ENCODE peak calls at places on chromosomes 7 and 10, in eight cellular contexts. Z is endothelial cell of umbilical vein, I is sigmoid colon, Q is lower lobe of right lung, U is body of pancreas, R is gastrocnemius medialis, O is H9, V is K562. K is an unnamed sample. For H3K9me3 and H3K4me1, the result is how much of the 10 kb centered on the place peaks cover.

GRCh38 chr7:55030314-55030713 is 11.5 kb downstream of the EGFR start:
- DNase-seq in I (no peak), R (no peak), U (no peak), Z (no peak), Q (no peak), V (no peak), O (no peak), K (no peak)

GRCh38 chr10:85147346-85148250 is 819.2 kb downstream of the CCSER2 start:
- DNase-seq in Z (no peak), O (no peak), U (no peak), I (no peak), Q (no peak), R (no peak), V (no peak), K (no peak)

GRCh38 chr10:35803046-35803445 is 160.9 kb upstream of the FZD8 start:
- DNase-seq in Q (no peak), I (no peak), O (no peak), V (no peak), U (no peak), R (no peak), Z (no peak), K (no peak)

GRCh38 chr10:19290770-19291169 is 242.2 kb downstream of the MALRD1 start:
- DNase-seq in R (no peak), Z (no peak), Q (no peak), U (no peak), I (no peak), O (no peak), V (no peak), K (no peak)

GRCh38 chr10:127991543-127992255 is 84.8 kb downstream of the PTPRE start:
- DNase-seq in Z (no peak), Q (no peak), I (peak), R (no peak), V (no peak), U (no peak), O (no peak), K (no peak)

GRCh38 chr10:106958591-106959328 is 205.7 kb downstream of the SORCS1 start:
- DNase-seq in Z (no peak), Q (no peak), V (no peak), R (no peak), I (no peak), U (no peak), O (no peak), K (no peak)

GRCh38 chr7:123604739-123605138 is 3.1 kb downstream of the ASB15 start:
- DNase-seq in R (no peak), Q (no peak), U (no peak), Z (no peak), O (no peak), I (no peak), V (no peak), K (no peak)

GRCh38 chr7:22833113-22833512 is 10.5 kb upstream of the TOMM7 start:
- DNase-seq in O (no peak), U (no peak), I (no peak), V (no peak), Q (no peak), R (no peak), Z (no peak), K (no peak)

GRCh38 chr7:117090820-117091219 is 137.5 kb downstream of the ST7 start:
- DNase-seq in U (peak), Q (no peak), I (no peak), V (no peak), O (no peak), Z (no peak), R (no peak), K (no peak)

GRCh38 chr7:118478236-118478635 is 253.7 kb downstream of the ANKRD7 start:
- DNase-seq in O (no peak), Q (no peak), U (no peak), Z (no peak), I (no peak), V (no peak), R (no peak), K (no peak)

GRCh38 chr7:157676001-157676400 is 339.2 kb downstream of the DNAJB6 start:
- DNase-seq in U (no peak), I (peak), Z (no peak), Q (no peak), V (no peak), O (peak), R (no peak), K (no peak)

GRCh38 chr10:127756264-127756663 is 19.3 kb downstream of the FOXI2 start:
- DNase-seq in U (no peak), I (no peak), O (no peak), R (no peak), V (no peak), Q (no peak), Z (no peak), K (no peak)

GRCh38 chr7:985915-986741 is 3.1 kb downstream of the CYP2W1 start:
- DNase-seq in U (peak), Z (peak), I (no peak), O (no peak), V (peak), Q (no peak), R (no peak), K (no peak)

GRCh38 chr7:30032310-30033125 is 4.3 kb downstream of the PLEKHA8 start:
- DNase-seq in V (no peak), R (no peak), O (no peak), I (no peak), U (no peak), Q (no peak), Z (peak), K (no peak)

GRCh38 chr7:78635394-78635793 is 818.1 kb downstream of the MAGI2 start:
- DNase-seq in I (no peak), V (no peak), O (no peak), Z (no peak), U (no peak), Q (no peak), R (no peak), K (no peak)

GRCh38 chr7:132666076-132666775 is 90.0 kb upstream of the PLXNA4 start:
- DNase-seq in Q (no peak), V (no peak), U (no peak), O (no peak), R (no peak), I (no peak), Z (no peak), K (no peak)

GRCh38 chr7:30706316-30706715 is 24.1 kb upstream of the CRHR2 start:
- DNase-seq in V (no peak), I (no peak), Z (no peak), U (no peak), O (no peak), R (no peak), Q (no peak), K (no peak)

GRCh38 chr7:43653466-43653865 is 70.6 kb downstream of the STK17A start:
- DNase-seq in R (no peak), O (no peak), Z (no peak), U (no peak), V (no peak), I (no peak), Q (no peak), K (no peak)

GRCh38 chr7:33845991-33846509 is 59.3 kb upstream of the BMPER start:
- DNase-seq in V (no peak), Z (no peak), I (no peak), U (peak), O (no peak), R (peak), Q (no peak), K (no peak)

GRCh38 chr7:50534690-50535290 is 30.4 kb downstream of the DDC start:
- DNase-seq in Z (peak), V (peak), I (no peak), Q (no peak), U (no peak), O (peak), R (peak), K (peak)

GRCh38 chr7:96499532-96499931 is 177.6 kb upstream of the SLC25A13 start:
- DNase-seq in V (no peak), O (no peak), R (no peak), I (no peak), U (no peak), Q (no peak), Z (no peak), K (no peak)

GRCh38 chr7:55374213-55374612 is 9.1 kb downstream of the LANCL2 start:
- DNase-seq in R (no peak), Q (no peak), Z (no peak), U (no peak), O (no peak), V (no peak), I (no peak), K (no peak)

GRCh38 chr7:38245409-38245982 is 27.9 kb downstream of the TARP start:
- DNase-seq in R (no peak), U (no peak), O (no peak), V (no peak), I (no peak), Q (no peak), Z (no peak), K (no peak)

GRCh38 chr7:47516386-47516785 is 65.5 kb downstream of the TNS3 start:
- DNase-seq in Q (no peak), V (no peak), I (no peak), O (no peak), Z (no peak), U (no peak), R (no peak), K (no peak)

GRCh38 chr10:10786334-10787090 is 231.2 kb upstream of the CELF2 start:
- DNase-seq in I (no peak), V (no peak), U (no peak), Q (no peak), Z (peak), R (no peak), O (no peak), K (no peak)

GRCh38 chr10:108970016-108970415 is 953.3 kb downstream of the XPNPEP1 start:
- DNase-seq in Q (no peak), O (peak), Z (no peak), R (no peak), V (no peak), U (no peak), I (no peak), K (peak)

GRCh38 chr7:7567898-7568531 is 1.3 kb downstream of the MIOS start:
- DNase-seq in V (no peak), U (no peak), Z (no peak), Q (no peak), I (no peak), R (no peak), O (no peak), K (no peak)

GRCh38 chr10:132654121-132654571 is 116.6 kb downstream of the INPP5A start:
- DNase-seq in Q (peak), O (no peak), U (peak), V (no peak), I (no peak), R (no peak), Z (no peak), K (no peak)

GRCh38 chr7:112069879-112070321 is 136.3 kb downstream of the DOCK4 start:
- DNase-seq in Z (peak), U (no peak), I (no peak), R (no peak), Q (no peak), O (no peak), V (no peak), K (no peak)

GRCh38 chr7:131015131-131015954 is 281.3 kb upstream of the KLF14 start:
- DNase-seq in I (no peak), O (no peak), U (no peak), R (no peak), Q (no peak), V (no peak), Z (peak), K (no peak)

GRCh38 chr7:17939111-17939669 is 1.1 kb downstream of the SNX13 start:
- DNase-seq in Z (peak), Q (no peak), U (no peak), V (no peak), O (no peak), R (no peak), I (no peak), K (no peak)

GRCh38 chr10:33265621-33266020 is 68.8 kb downstream of the NRP1 start:
- DNase-seq in U (peak), O (no peak), I (no peak), Q (no peak), R (no peak), V (no peak), Z (no peak), K (no peak)

GRCh38 chr10:23980054-23980453 is 228.9 kb upstream of the KIAA1217 start:
- DNase-seq in Z (no peak), V (no peak), I (no peak), U (peak), R (peak), Q (no peak), O (no peak), K (no peak)

GRCh38 chr7:99623091-99623693 is 6.4 kb downstream of the ZSCAN25 start:
- DNase-seq in Z (no peak), R (no peak), O (no peak), Q (no peak), V (no peak), U (no peak), I (no peak), K (no peak)

GRCh38 chr10:77317221-77317620 is 320.4 kb downstream of the KCNMA1 start:
- DNase-seq in I (no peak), O (no peak), R (no peak), Z (no peak), U (no peak), Q (no peak), V (no peak), K (no peak)

GRCh38 chr10:123704076-123704475 is 37.9 kb downstream of the GPR26 start:
- DNase-seq in I (no peak), Q (no peak), Z (no peak), R (no peak), V (no peak), O (no peak), U (no peak), K (no peak)

GRCh38 chr10:123704812-123705211 is 38.7 kb downstream of the GPR26 start:
- DNase-seq in U (no peak), Z (no peak), Q (no peak), R (no peak), I (no peak), O (no peak), V (no peak), K (no peak)

GRCh38 chr10:123703195-123703790 is 37.1 kb downstream of the GPR26 start:
- DNase-seq in V (no peak), U (no peak), I (no peak), Q (no peak), Z (no peak), R (no peak), O (no peak), K (no peak)
- H3K9me3 ChIP-seq in V (under half), U (under half), I (under half), Q (under half), Z (under half), R (under half), O (under half), K (under half)

DNA sequence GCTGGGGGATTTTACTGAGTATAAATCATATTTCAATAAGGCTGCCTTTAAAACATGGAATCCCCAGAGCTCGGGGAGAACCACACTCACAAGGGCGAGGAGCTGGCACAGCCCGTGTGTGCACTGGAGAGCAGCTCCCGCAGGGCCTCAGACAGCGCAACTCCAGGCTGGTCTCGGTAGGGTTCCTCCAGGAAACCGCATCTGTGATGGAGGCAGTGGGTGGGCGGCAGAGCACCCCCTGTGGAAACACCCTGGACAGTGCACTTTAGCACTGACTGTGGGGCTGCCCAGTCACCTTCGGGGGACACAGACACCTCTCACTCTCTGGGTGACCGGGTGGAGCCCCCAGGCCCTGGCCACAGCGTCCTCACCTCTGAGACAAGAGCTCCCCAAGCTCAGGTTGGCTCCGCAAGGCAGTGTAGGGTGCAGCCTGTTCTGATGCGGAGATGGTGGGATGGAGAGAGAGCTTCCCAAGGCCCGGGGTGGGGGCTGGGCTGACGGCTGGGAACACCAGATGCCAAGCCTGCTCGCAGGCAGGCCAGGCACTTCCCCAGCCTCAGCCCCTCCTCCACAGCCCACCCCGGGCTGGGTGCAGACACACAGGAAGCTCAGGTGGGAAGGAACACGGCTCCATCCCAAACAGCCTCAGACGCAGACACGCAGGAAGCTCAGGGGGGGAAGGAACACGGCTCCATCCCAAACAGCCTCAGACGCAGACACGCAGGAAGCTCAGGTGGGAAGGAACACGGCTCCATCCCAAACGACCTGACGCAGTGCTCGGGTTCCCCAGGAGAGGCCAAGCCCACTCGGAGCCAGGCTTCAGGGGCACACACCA is 224.4 kb downstream of the MAD1L1 start:
- DNase-seq in U (no peak), R (peak), Z (no peak), I (peak), V (no peak), O (peak), Q (peak), K (no peak)
- TF ChIP-seq CTCF in U (no peak), R (no peak), Z (no peak), I (no peak), V (no peak), O (no peak), Q (no peak), K (no peak)

GRCh38 chr7:74481458-74482324 is 28.0 kb downstream of the GTF2IRD1 start:
- DNase-seq in R (peak), I (no peak), V (no peak), U (no peak), O (no peak), Q (no peak), Z (peak), K (no peak)
- H3K4me1 ChIP-seq in R (half or more), I (half or more), V (under half), U (half or more), O (under half), Q (half or more), Z (under half), K (under half)

DNA sequence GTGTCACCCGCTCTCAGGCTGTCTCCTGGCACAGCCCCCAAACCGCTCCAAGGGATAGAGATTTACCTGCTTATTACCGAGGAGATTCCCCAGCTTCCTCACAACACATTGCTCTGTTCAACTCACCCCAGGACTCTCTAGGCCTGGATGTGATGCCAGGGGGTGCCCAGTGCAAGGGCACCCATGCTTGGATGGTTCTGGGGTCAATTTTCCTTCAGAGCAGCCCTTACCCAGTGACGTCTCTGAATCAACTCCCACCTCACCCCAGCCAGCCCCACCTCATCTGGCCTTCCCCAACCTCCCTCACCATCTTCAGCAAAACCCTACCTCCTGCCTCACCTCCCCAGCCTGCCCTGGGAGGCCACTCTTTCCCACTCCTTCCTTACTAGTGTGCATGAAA is 951.6 kb upstream of the ZNF722 start:
- DNase-seq in Q (no peak), R (no peak), U (no peak), I (no peak), V (no peak), O (no peak), Z (no peak), K (no peak)
- H3K9me3 ChIP-seq in Q (under half), R (under half), U (under half), I (under half), V (under half), O (half or more), Z (under half), K (under half)

GRCh38 chr10:101614957-101615759 is 27.0 kb downstream of the DPCD start:
- DNase-seq in I (no peak), Q (no peak), U (no peak), R (no peak), V (no peak), O (no peak), Z (no peak), K (no peak)
- TF ChIP-seq CTCF in I (no peak), Q (no peak), U (no peak), R (no peak), V (no peak), O (no peak), Z (no peak), K (no peak)